ENCODE peak calls at places on chromosomes 12 and 14, in nine cellular contexts. N is germinal center; Q is AG20443; J is T-cell; I is GM20000; F is NCI-H1092 treated with DMSO at 0.1 percent for 48 hours; Z is CD8-positive, alpha-beta T cell; X is M059J; U is HTR-8/SVneo. H is an unnamed sample.

GRCh38 chr12:55847033-55847432 is 4.3 kb upstream of the MMP19 start:
- DNase-seq in N (no peak), Q (peak; percentile 57), J (no peak), I (no peak), F (no peak), Z (no peak), X (peak; percentile 65), U (no peak), H (no peak)

GRCh38 chr14:30756594-30756993 is 117.8 kb upstream of the COCH start:
- DNase-seq in N (no peak), Q (no peak), J (no peak), I (no peak), F (no peak), Z (no peak), X (no peak), U (no peak), H (no peak)

GRCh38 chr14:24630872-24631477 is 3.0 kb downstream of the GZMB start:
- DNase-seq in N (no peak), Q (peak; percentile 41), J (no peak), I (no peak), F (peak; percentile 95), Z (no peak), X (peak; percentile 2), U (no peak), H (no peak)

GRCh38 chr14:37594238-37594915 is 672 bp downstream of the FOXA1 start:
- DNase-seq in N (peak; percentile 37), Q (peak; percentile 76), J (no peak), I (no peak), F (peak; percentile 96), Z (no peak), X (peak; percentile 55), U (peak; percentile 77), H (peak; percentile 93)

GRCh38 chr12:120071493-120072020 is 45.0 kb downstream of the RAB35 start:
- DNase-seq in N (no peak), Q (no peak), J (no peak), I (no peak), F (no peak), Z (no peak), X (no peak), U (no peak), H (no peak)

GRCh38 chr14:95910628-95911027 is 34.0 kb downstream of the TUNAR start:
- DNase-seq in N (no peak), Q (no peak), J (no peak), I (no peak), F (no peak), Z (no peak), X (no peak), U (no peak), H (no peak)

GRCh38 chr12:27161458-27162228 is 79.3 kb upstream of the C12orf71 start:
- DNase-seq in N (no peak), Q (no peak), J (no peak), I (no peak), F (no peak), Z (no peak), X (no peak), U (no peak), H (no peak)

GRCh38 chr12:113796086-113796827 is 169.9 kb downstream of the RBM19 start:
- DNase-seq in N (no peak), Q (no peak), J (no peak), I (no peak), F (no peak), Z (no peak), X (peak; percentile 9), U (no peak), H (peak; percentile 14)

GRCh38 chr14:61885203-61885961 is 123.2 kb downstream of the SNAPC1 start:
- DNase-seq in N (no peak), Q (no peak), J (no peak), I (no peak), F (no peak), Z (no peak), X (no peak), U (no peak), H (no peak)

GRCh38 chr14:105863296-105864108 is 337.1 kb downstream of the TMEM121 start:
- DNase-seq in N (no peak), Q (no peak), J (no peak), I (no peak), F (no peak), Z (no peak), X (no peak), U (no peak), H (no peak)

GRCh38 chr12:119096429-119097202 is 82.1 kb upstream of the HSPB8 start:
- DNase-seq in N (no peak), Q (no peak), J (no peak), I (no peak), F (no peak), Z (no peak), X (peak; percentile 19), U (no peak), H (no peak)

GRCh38 chr14:85535316-85535715 is 5.4 kb downstream of the FLRT2 start:
- DNase-seq in N (no peak), Q (no peak), J (no peak), I (no peak), F (no peak), Z (no peak), X (no peak), U (no peak), H (no peak)